ENCODE peak calls at places on chromosomes 16 and 17, in eight cellular contexts. X, U, Y, L, T, W, C and O are unnamed samples.

GRCh38 chr16:50606431-50607050 is 58.3 kb downstream of the NKD1 start:
- DNase-seq in X (no peak), U (peak), Y (no peak), L (no peak), T (no peak), W (no peak), C (no peak), O (no peak)

GRCh38 chr17:75622071-75622470 is 11.2 kb upstream of the SMIM5 start:
- DNase-seq in X (no peak), U (no peak), Y (no peak), L (no peak), T (no peak), W (no peak), C (no peak), O (no peak)

GRCh38 chr16:11138769-11139623 is 117.0 kb downstream of the SOCS1 start:
- DNase-seq in X (no peak), U (no peak), Y (no peak), L (no peak), T (no peak), W (no peak), C (no peak), O (no peak)

GRCh38 chr16:56211471-56211944 is 20.2 kb downstream of the GNAO1 start:
- DNase-seq in X (no peak), U (no peak), Y (no peak), L (no peak), T (no peak), W (no peak), C (no peak), O (no peak)

GRCh38 chr17:80068301-80069160 is 32.1 kb downstream of the CCDC40 start:
- DNase-seq in X (no peak), U (no peak), Y (no peak), L (no peak), T (peak), W (no peak), C (no peak), O (no peak)

GRCh38 chr16:67249178-67249759 is 490 bp downstream of the SLC9A5 start:
- DNase-seq in X (no peak), U (peak), Y (no peak), L (no peak), T (no peak), W (no peak), C (no peak), O (no peak)

GRCh38 chr17:969767-970387 is 9.7 kb downstream of the NXN start:
- DNase-seq in X (no peak), U (peak), Y (no peak), L (no peak), T (no peak), W (no peak), C (no peak), O (no peak)

GRCh38 chr16:81601008-81601428 is 156.4 kb downstream of the CMIP start:
- DNase-seq in X (no peak), U (peak), Y (no peak), L (no peak), T (no peak), W (no peak), C (no peak), O (no peak)

GRCh38 chr16:24988593-24989338 is 26.4 kb downstream of the ARHGAP17 start:
- DNase-seq in X (no peak), U (no peak), Y (no peak), L (no peak), T (peak), W (no peak), C (no peak), O (no peak)